ENCODE peak calls at places on chromosomes 6 and 20, in nine cellular contexts. F, P, U, I, N, L, D, S and C are unnamed samples.

GRCh38 chr6:166417285-166417691 is 34.5 kb upstream of the MPC1 start:
- DNase-seq in D (no peak), N (no peak), L (peak; percentile 10), I (no peak), F (no peak), U (no peak), P (no peak), S (no peak), C (no peak)

GRCh38 chr6:54264581-54265272 is 43.5 kb upstream of the TINAG start:
- DNase-seq in I (no peak), S (no peak), D (no peak), F (no peak), P (no peak), U (no peak), N (no peak), L (no peak), C (no peak)

GRCh38 chr6:148751233-148751632 is 4.4 kb downstream of the UST start:
- DNase-seq in L (no peak), N (no peak), I (no peak), F (no peak), U (peak; percentile 32), D (no peak), P (no peak), S (no peak), C (no peak)

GRCh38 chr6:3748208-3748701 is 3.3 kb downstream of the PXDC1 start:
- DNase-seq in P (peak; percentile 69), I (peak; percentile 81), L (peak; percentile 91), S (peak; percentile 66), U (peak; percentile 86), F (peak; percentile 75), D (peak; percentile 70), N (peak; percentile 59), C (peak; percentile 87)

GRCh38 chr6:86871681-86872080 is 65.6 kb upstream of the HTR1E start:
- DNase-seq in S (no peak), N (no peak), P (no peak), I (no peak), D (no peak), L (no peak), F (no peak), U (no peak), C (no peak)

GRCh38 chr20:60255866-60256265 is 297.6 kb downstream of the CDH26 start:
- DNase-seq in N (no peak), S (no peak), L (no peak), I (no peak), U (peak; percentile 60), F (no peak), P (no peak), D (no peak), C (no peak)

GRCh38 chr20:59295531-59295930 is 4.9 kb upstream of the EDN3 start:
- DNase-seq in F (no peak), D (no peak), I (no peak), N (no peak), L (no peak), S (no peak), U (no peak), P (no peak), C (no peak)

GRCh38 chr6:136840612-136841011 is 18.2 kb downstream of the PEX7 start:
- DNase-seq in L (no peak), S (no peak), P (no peak), D (no peak), F (no peak), I (no peak), N (no peak), U (no peak), C (no peak)

GRCh38 chr6:10582774-10583508 is 61.8 kb downstream of the GCNT2 start:
- DNase-seq in L (no peak), N (no peak), I (no peak), F (no peak), U (no peak), D (no peak), P (no peak), S (no peak), C (no peak)

GRCh38 chr6:163391983-163392382 is 22.5 kb upstream of the QKI start:
- DNase-seq in I (no peak), L (no peak), F (no peak), U (no peak), D (no peak), S (no peak), N (no peak), P (no peak), C (no peak)

GRCh38 chr6:56866917-56867522 is 87.9 kb upstream of the BEND6 start:
- DNase-seq in I (no peak), D (no peak), L (no peak), F (no peak), U (no peak), N (no peak), P (no peak), S (no peak), C (no peak)

GRCh38 chr6:52505726-52506501 is 70.9 kb downstream of the TRAM2 start:
- DNase-seq in U (no peak), P (no peak), L (no peak), D (no peak), I (no peak), S (no peak), F (no peak), N (no peak), C (no peak)
- TF ChIP-seq CTCF in U (no peak), P (no peak), L (no peak), D (no peak), I (peak; percentile 16), S (peak; percentile 14), F (no peak), N (no peak), C (peak; percentile 13)

GRCh38 chr6:75230484-75231325 is 12.9 kb downstream of the COX7A2 start:
- DNase-seq in S (no peak), U (no peak), F (no peak), L (no peak), I (peak; percentile 48), N (no peak), D (no peak), P (peak; percentile 34), C (no peak)
- TF ChIP-seq CTCF in S (peak; percentile 41), U (peak; percentile 68), F (peak; percentile 64), L (peak; percentile 57), I (peak; percentile 54), N (peak; percentile 51), D (peak; percentile 85), P (peak; percentile 74), C (peak; percentile 59)

GRCh38 chr20:35146299-35146921 is 726 bp downstream of the EDEM2 start:
- DNase-seq in F (peak; percentile 75), P (peak; percentile 15), D (no peak), U (peak; percentile 26), N (no peak), L (peak; percentile 68), I (peak; percentile 47), S (no peak), C (no peak)
- TF ChIP-seq CTCF in F (peak; percentile 13), P (peak; percentile 34), D (no peak), U (no peak), N (no peak), L (no peak), I (no peak), S (no peak), C (no peak)

GRCh38 chr6:170516783-170517616 is 36.1 kb downstream of the PSMB1 start:
- DNase-seq in S (peak; percentile 39), F (no peak), I (peak; percentile 40), D (peak; percentile 43), U (peak; percentile 49), P (peak; percentile 37), N (peak; percentile 45), L (no peak), C (no peak)

GRCh38 chr6:170524188-170524535 is 28.9 kb downstream of the PSMB1 start:
- DNase-seq in P (no peak), L (no peak), S (no peak), F (no peak), U (no peak), I (no peak), D (no peak), N (no peak), C (no peak)

GRCh38 chr6:170525795-170526194 is 27.3 kb downstream of the PSMB1 start:
- DNase-seq in S (no peak), D (no peak), L (no peak), U (no peak), N (no peak), F (no peak), I (no peak), P (no peak), C (no peak)

GRCh38 chr6:170523256-170524187 is 29.6 kb downstream of the PSMB1 start:
- DNase-seq in I (no peak), S (no peak), F (no peak), D (no peak), L (no peak), N (no peak), P (no peak), U (no peak), C (no peak)

DNA sequence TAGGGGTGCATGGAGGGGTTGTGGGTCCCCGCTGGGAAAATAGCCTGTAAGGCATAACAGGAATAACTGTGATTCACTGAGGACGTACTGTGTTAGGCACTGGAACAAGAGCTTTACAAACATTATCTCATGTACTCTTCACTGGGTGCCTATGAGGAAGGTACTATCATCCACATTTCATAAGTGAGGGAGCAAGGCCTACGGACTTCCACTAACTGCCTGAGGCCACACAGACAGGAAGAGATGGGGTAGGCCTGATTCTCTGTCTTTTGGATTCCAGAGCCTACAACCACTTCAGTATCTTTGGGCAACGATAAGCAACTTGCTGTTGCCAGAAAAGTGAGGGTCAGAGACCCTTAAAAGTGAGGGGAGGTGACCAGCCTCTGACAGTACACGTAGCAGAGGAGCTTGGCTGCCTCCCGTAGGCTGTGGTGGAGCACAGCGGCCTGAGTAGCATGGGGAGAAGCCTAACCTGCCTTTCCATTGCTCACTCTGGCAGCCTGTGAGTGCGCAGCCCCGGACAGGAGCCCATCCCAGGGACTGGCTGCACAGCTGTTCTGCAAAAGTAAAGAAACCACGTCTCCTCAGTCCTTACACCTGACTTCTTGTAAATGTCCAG is 30.4 kb downstream of the PSMB1 start:
- DNase-seq in I (peak; percentile 29), D (no peak), S (peak; percentile 20), F (no peak), N (no peak), P (no peak), L (no peak), U (no peak), C (no peak)
- TF ChIP-seq CTCF in I (no peak), D (peak; percentile 59), S (peak; percentile 43), F (no peak), N (no peak), P (peak; percentile 46), L (no peak), U (no peak), C (peak; percentile 55)

DNA sequence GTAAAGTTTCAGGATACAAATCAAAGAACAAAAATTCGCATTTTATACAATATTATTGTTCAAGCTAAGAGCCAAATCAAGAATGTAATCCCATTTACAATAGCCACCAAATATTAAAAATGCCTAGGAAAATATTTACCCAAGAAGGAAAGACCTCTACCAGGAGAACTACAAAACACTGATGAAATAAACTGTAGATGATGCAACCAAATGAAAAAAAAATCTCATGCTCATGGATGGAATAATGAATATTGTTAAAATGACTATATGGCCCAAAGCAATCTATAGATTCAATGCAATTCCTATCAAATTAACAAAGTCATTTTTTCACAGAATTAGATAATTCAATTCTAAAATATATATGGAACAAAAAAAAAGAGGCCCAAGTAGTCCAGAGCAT is 708.8 kb upstream of the MAN1A1 start:
- DNase-seq in F (no peak), N (no peak), I (no peak), S (no peak), U (no peak), D (no peak), L (no peak), P (no peak), C (no peak)
- TF ChIP-seq CTCF in F (no peak), N (no peak), I (no peak), S (no peak), U (no peak), D (no peak), L (no peak), P (no peak), C (no peak)